ENCODE peak calls at places on chromosomes 4 and X, in ten cellular contexts. T, F, A, N, C, Y, V, Q, G and K are unnamed samples.

GRCh38 chrX:136896121-136896914 is 15.8 kb upstream of the RBMX start:
- DNase-seq in T (no peak), F (no peak), A (peak), N (no peak), C (no peak), Y (no peak), V (no peak), Q (no peak), G (no peak), K (no peak)

GRCh38 chr4:107792691-107793090 is 32.0 kb upstream of the SGMS2 start:
- DNase-seq in T (no peak), F (no peak), A (no peak), N (no peak), C (no peak), Y (peak), V (no peak), Q (no peak), G (no peak), K (no peak)

GRCh38 chrX:154799554-154800348 is 5.5 kb downstream of the MPP1 start:
- DNase-seq in T (peak), F (peak), A (peak), N (no peak), C (no peak), Y (peak), V (no peak), Q (no peak), G (no peak), K (no peak)

GRCh38 chr4:8709050-8709728 is 116.6 kb downstream of the CPZ start:
- DNase-seq in T (no peak), F (peak), A (no peak), N (no peak), C (peak), Y (no peak), V (no peak), Q (peak), G (no peak), K (no peak)

GRCh38 chr4:55397521-55398321 is 2.0 kb downstream of the TMEM165 start:
- DNase-seq in T (no peak), F (no peak), A (peak), N (peak), C (no peak), Y (peak), V (peak), Q (no peak), G (no peak), K (no peak)

GRCh38 chr4:117134386-117134785 is 49.0 kb upstream of the TRAM1L1 start:
- DNase-seq in T (no peak), F (no peak), A (peak), N (peak), C (no peak), Y (peak), V (peak), Q (no peak), G (no peak), K (no peak)

GRCh38 chrX:120242807-120243206 is 7.8 kb upstream of the ZBTB33 start:
- DNase-seq in T (no peak), F (no peak), A (no peak), N (no peak), C (no peak), Y (no peak), V (no peak), Q (no peak), G (no peak), K (no peak)

GRCh38 chr4:73139991-73140390 is 70.5 kb upstream of the COX18 start:
- DNase-seq in T (no peak), F (no peak), A (peak), N (no peak), C (no peak), Y (no peak), V (no peak), Q (no peak), G (no peak), K (no peak)

GRCh38 chr4:144627663-144628076 is 18.3 kb upstream of the HHIP start:
- DNase-seq in T (no peak), F (no peak), A (peak), N (no peak), C (no peak), Y (peak), V (peak), Q (no peak), G (no peak), K (no peak)

GRCh38 chr4:82287720-82288119 is 86.1 kb downstream of the HNRNPD start:
- DNase-seq in T (no peak), F (no peak), A (no peak), N (no peak), C (no peak), Y (peak), V (no peak), Q (no peak), G (no peak), K (no peak)

GRCh38 chr4:176981074-176981473 is 188.4 kb upstream of the VEGFC start:
- DNase-seq in T (no peak), F (no peak), A (peak), N (no peak), C (no peak), Y (no peak), V (peak), Q (no peak), G (no peak), K (no peak)

GRCh38 chr4:105978684-105979296 is 83.5 kb downstream of the NPNT start:
- DNase-seq in T (no peak), F (no peak), A (peak), N (no peak), C (no peak), Y (peak), V (peak), Q (no peak), G (no peak), K (no peak)

GRCh38 chrX:18598413-18598812 is 73.5 kb downstream of the RS1 start:
- DNase-seq in T (no peak), F (no peak), A (no peak), N (no peak), C (no peak), Y (no peak), V (no peak), Q (no peak), G (no peak), K (no peak)

GRCh38 chrX:140343226-140343873 is 161.5 kb downstream of the SOX3 start:
- DNase-seq in T (no peak), F (no peak), A (no peak), N (no peak), C (no peak), Y (peak), V (peak), Q (no peak), G (no peak), K (no peak)

GRCh38 chr4:79049840-79050520 is 110.7 kb upstream of the PAQR3 start:
- DNase-seq in T (peak), F (peak), A (no peak), N (no peak), C (no peak), Y (peak), V (no peak), Q (peak), G (no peak), K (no peak)

GRCh38 chr4:136203199-136203598 is 1329.1 kb downstream of the PCDH18 start:
- DNase-seq in T (no peak), F (no peak), A (no peak), N (no peak), C (no peak), Y (no peak), V (no peak), Q (no peak), G (no peak), K (no peak)

GRCh38 chrX:109856974-109857373 is 123.9 kb upstream of the ACSL4 start:
- DNase-seq in T (no peak), F (no peak), A (peak), N (peak), C (no peak), Y (peak), V (no peak), Q (no peak), G (no peak), K (peak)

GRCh38 chr4:60605651-60606354 is 594.3 kb upstream of the ADGRL3 start:
- DNase-seq in T (no peak), F (no peak), A (peak), N (no peak), C (no peak), Y (peak), V (peak), Q (no peak), G (no peak), K (no peak)

GRCh38 chrX:103250977-103251376 is 4.0 kb downstream of the TCEAL8 start:
- DNase-seq in T (no peak), F (no peak), A (no peak), N (no peak), C (no peak), Y (peak), V (peak), Q (no peak), G (no peak), K (no peak)

GRCh38 chr4:3416270-3416669 is 25.5 kb upstream of the HGFAC start:
- DNase-seq in T (no peak), F (no peak), A (no peak), N (no peak), C (no peak), Y (no peak), V (no peak), Q (peak), G (no peak), K (no peak)

GRCh38 chr4:97457253-97457652 is 686.0 kb downstream of the STPG2 start:
- DNase-seq in T (no peak), F (no peak), A (no peak), N (no peak), C (no peak), Y (peak), V (no peak), Q (no peak), G (no peak), K (no peak)

DNA sequence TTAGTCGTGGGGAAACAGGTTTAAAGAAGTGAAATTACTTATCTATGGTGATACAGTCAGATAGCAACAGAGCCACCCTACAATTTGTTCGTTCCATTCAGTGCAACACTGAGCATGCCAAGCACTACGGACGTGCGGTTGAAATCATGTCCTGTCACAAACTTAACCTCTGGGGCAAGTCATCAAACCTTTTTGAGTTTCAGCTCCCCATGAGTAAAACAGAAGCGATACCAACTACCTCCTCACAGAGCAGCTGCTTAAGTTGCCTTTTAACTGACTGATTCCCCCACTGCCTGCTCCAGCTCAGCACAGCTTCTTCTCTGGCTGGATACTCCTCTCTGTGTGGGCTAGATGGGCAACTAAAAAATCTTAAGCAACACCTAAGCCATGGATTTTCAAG is 36.0 kb downstream of the LHFPL1 start:
- DNase-seq in T (no peak), F (no peak), A (no peak), N (peak), C (no peak), Y (no peak), V (no peak), Q (no peak), G (no peak), K (peak)
- H3K4me3 ChIP-seq in T (no peak), F (no peak), A (no peak), N (peak), C (no peak), Y (no peak), V (no peak), Q (no peak), G (no peak), K (peak)

GRCh38 chr4:115850799-115851509 is 737.5 kb upstream of the NDST4 start:
- DNase-seq in T (no peak), F (no peak), A (no peak), N (peak), C (no peak), Y (no peak), V (no peak), Q (no peak), G (no peak), K (peak)

GRCh38 chr4:115851918-115852766 is 738.7 kb upstream of the NDST4 start:
- DNase-seq in T (peak), F (peak), A (peak), N (peak), C (no peak), Y (peak), V (peak), Q (peak), G (no peak), K (peak)

DNA sequence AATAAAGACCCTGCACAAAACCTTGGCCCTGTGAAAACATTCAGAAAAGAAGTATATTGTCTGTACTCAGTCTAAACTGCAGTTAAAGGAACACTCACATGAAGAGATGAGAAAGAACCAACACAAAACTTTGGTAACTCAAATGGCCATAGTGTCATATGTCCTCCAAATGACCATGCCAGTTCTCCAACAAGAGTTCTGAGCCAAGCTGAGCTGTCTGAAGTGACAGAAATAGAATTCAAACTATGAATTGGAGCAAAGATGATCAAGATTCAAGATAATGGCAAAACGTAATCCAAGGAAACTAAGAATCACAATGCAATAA is 739.3 kb upstream of the NDST4 start:
- DNase-seq in T (no peak), F (no peak), A (no peak), N (no peak), C (no peak), Y (no peak), V (no peak), Q (no peak), G (no peak), K (no peak)
- TF ChIP-seq CTCF in T (no peak), F (no peak), A (no peak), N (no peak), C (no peak), Y (no peak), V (no peak), Q (no peak), G (no peak), K (no peak)

GRCh38 chr4:98466868-98467599 is 191.4 kb downstream of the TSPAN5 start:
- DNase-seq in T (no peak), F (no peak), A (no peak), N (no peak), C (no peak), Y (peak), V (no peak), Q (no peak), G (no peak), K (no peak)

GRCh38 chr4:98470366-98470765 is 188.0 kb downstream of the TSPAN5 start:
- DNase-seq in T (no peak), F (no peak), A (no peak), N (no peak), C (no peak), Y (no peak), V (no peak), Q (no peak), G (no peak), K (no peak)

GRCh38 chr4:98469776-98470175 is 188.6 kb downstream of the TSPAN5 start:
- DNase-seq in T (no peak), F (no peak), A (no peak), N (no peak), C (no peak), Y (no peak), V (no peak), Q (no peak), G (no peak), K (no peak)

GRCh38 chr4:98468744-98469143 is 189.7 kb downstream of the TSPAN5 start:
- DNase-seq in T (no peak), F (no peak), A (peak), N (no peak), C (no peak), Y (no peak), V (no peak), Q (no peak), G (no peak), K (no peak)

GRCh38 chr4:98467627-98468072 is 190.8 kb downstream of the TSPAN5 start:
- DNase-seq in T (peak), F (peak), A (peak), N (peak), C (peak), Y (peak), V (peak), Q (no peak), G (peak), K (no peak)
- H3K4me3 ChIP-seq in T (no peak), F (no peak), A (peak), N (peak), C (peak), Y (peak), V (peak), Q (peak), G (no peak), K (no peak)

DNA sequence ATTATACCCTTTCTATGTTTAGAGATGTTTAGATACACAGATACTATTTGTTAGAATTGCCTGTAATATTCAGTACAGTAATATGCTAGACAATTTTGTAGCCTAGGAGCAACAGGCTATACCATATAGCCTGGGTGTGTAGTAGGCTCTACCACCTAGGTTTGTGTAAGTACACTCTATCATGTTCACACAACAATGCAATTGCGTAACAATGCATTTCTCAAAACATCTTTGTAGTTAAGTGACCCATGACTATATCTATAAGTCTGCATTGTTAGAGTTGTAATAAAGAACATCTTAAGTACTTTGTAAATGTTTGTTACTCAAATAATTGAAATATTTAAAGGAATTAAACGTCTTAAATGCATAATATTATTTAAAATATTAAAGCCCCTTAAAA is 379.3 kb downstream of the PPP3CA start:
- DNase-seq in T (no peak), F (no peak), A (no peak), N (no peak), C (no peak), Y (no peak), V (no peak), Q (no peak), G (no peak), K (no peak)
- TF ChIP-seq CTCF in T (no peak), F (no peak), A (no peak), N (no peak), C (no peak), Y (no peak), V (no peak), Q (no peak), G (no peak), K (no peak)